ENCODE peak calls at places on chromosome 11, in ten cellular contexts. R, J, W, Y, P, Q, D, B, M and O are unnamed samples.

GRCh38 chr11:73236879-73237278 is 18.8 kb downstream of the P2RY2 start:
- DNase-seq in Y (peak; percentile 51), D (no peak), Q (no peak), W (no peak), J (no peak), R (no peak), B (peak; percentile 63), P (no peak), M (peak; percentile 50), O (no peak)

GRCh38 chr11:79461144-79461543 is 20.3 kb upstream of the TENM4 start:
- DNase-seq in W (no peak), J (no peak), D (no peak), M (peak; percentile 15), P (no peak), Q (no peak), R (no peak), B (no peak), Y (no peak), O (no peak)

GRCh38 chr11:8631395-8632110 is 37.5 kb upstream of the STK33 start:
- DNase-seq in D (no peak), W (no peak), Y (no peak), Q (no peak), R (peak; percentile 77), M (peak; percentile 17), J (no peak), B (no peak), P (peak; percentile 51), O (peak; percentile 40)

GRCh38 chr11:808427-809286 is 1.1 kb upstream of the RPLP2 start:
- DNase-seq in Q (no peak), M (no peak), P (no peak), W (no peak), D (no peak), R (no peak), J (no peak), B (no peak), Y (no peak), O (no peak)

GRCh38 chr11:120326845-120327281 is 1.8 kb downstream of the TLCD5 start:
- DNase-seq in W (no peak), J (no peak), M (peak; percentile 41), Y (no peak), Q (no peak), P (no peak), R (no peak), B (peak; percentile 35), D (no peak), O (peak; percentile 73)

GRCh38 chr11:95991101-95991500 is 67.2 kb upstream of the MTMR2 start:
- DNase-seq in B (peak; percentile 62), M (no peak), J (no peak), R (no peak), D (no peak), W (no peak), Q (no peak), P (no peak), Y (no peak), O (no peak)

GRCh38 chr11:74418509-74418895 is 20.3 kb upstream of the PGM2L1 start:
- DNase-seq in M (no peak), J (no peak), R (no peak), Y (no peak), B (peak; percentile 64), P (peak; percentile 73), D (no peak), W (no peak), Q (no peak), O (no peak)

GRCh38 chr11:124861670-124862069 is 3.6 kb upstream of the ROBO3 start:
- DNase-seq in M (no peak), J (no peak), Q (no peak), B (no peak), P (no peak), W (no peak), Y (no peak), D (no peak), R (no peak), O (no peak)

GRCh38 chr11:111097191-111097590 is 148.3 kb upstream of the POU2AF2 start:
- DNase-seq in R (peak; percentile 46), Q (no peak), M (peak; percentile 42), B (peak; percentile 7), Y (peak; percentile 46), J (peak; percentile 57), D (peak; percentile 27), W (peak; percentile 53), P (no peak), O (no peak)
- H3K4me3 ChIP-seq in R (peak overlapping the region; percentile 57), Q (no peak overlapping the region), M (no peak overlapping the region), B (no peak overlapping the region), Y (peak overlapping the region; percentile 52), J (no peak overlapping the region), D (no peak overlapping the region), W (peak overlapping the region; percentile 42), P (no peak overlapping the region), O (no peak overlapping the region)

GRCh38 chr11:19345848-19346681 is 105.3 kb upstream of the E2F8 start:
- DNase-seq in D (peak; percentile 30), Q (no peak), J (no peak), B (peak; percentile 7), P (no peak), M (no peak), R (no peak), W (no peak), Y (peak; percentile 18), O (no peak)
- TF ChIP-seq CTCF in D (no peak), Q (no peak), J (no peak), B (no peak), P (no peak), M (no peak), R (no peak), W (no peak), Y (peak; percentile 13), O (peak; percentile 6)

GRCh38 chr11:31796523-31797226 is 14.4 kb downstream of the PAX6 start:
- DNase-seq in R (no peak), Y (no peak), D (no peak), B (no peak), J (no peak), P (no peak), W (no peak), M (no peak), Q (no peak), O (no peak)

GRCh38 chr11:31799036-31799793 is 11.9 kb downstream of the PAX6 start:
- DNase-seq in P (no peak), M (no peak), B (no peak), D (no peak), Q (no peak), R (no peak), Y (no peak), W (no peak), J (no peak), O (no peak)

GRCh38 chr11:31795706-31796522 is 15.2 kb downstream of the PAX6 start:
- DNase-seq in W (no peak), B (no peak), J (no peak), P (no peak), Y (no peak), M (no peak), Q (no peak), R (no peak), D (no peak), O (no peak)

GRCh38 chr11:31798057-31799035 is 12.8 kb downstream of the PAX6 start:
- DNase-seq in Y (no peak), Q (no peak), D (no peak), M (no peak), P (no peak), R (no peak), J (no peak), W (no peak), B (no peak), O (no peak)

GRCh38 chr11:31797227-31798056 is 13.7 kb downstream of the PAX6 start:
- DNase-seq in D (no peak), J (no peak), M (no peak), B (no peak), R (no peak), Q (no peak), Y (no peak), P (no peak), W (no peak), O (no peak)
- H3K4me3 ChIP-seq in D (no peak overlapping the region), J (no peak overlapping the region), M (no peak overlapping the region), B (no peak overlapping the region), R (no peak overlapping the region), Q (no peak overlapping the region), Y (no peak overlapping the region), P (no peak overlapping the region), W (no peak overlapping the region), O (no peak overlapping the region)

GRCh38 chr11:107608809-107609208 is 17.9 kb downstream of the ELMOD1 start:
- DNase-seq in B (no peak), P (no peak), R (no peak), W (no peak), J (no peak), Y (no peak), Q (no peak), D (no peak), M (no peak), O (no peak)

GRCh38 chr11:107609384-107610218 is 18.7 kb downstream of the ELMOD1 start:
- DNase-seq in R (no peak), D (no peak), W (no peak), J (no peak), M (no peak), B (no peak), Q (no peak), P (no peak), Y (no peak), O (no peak)

DNA sequence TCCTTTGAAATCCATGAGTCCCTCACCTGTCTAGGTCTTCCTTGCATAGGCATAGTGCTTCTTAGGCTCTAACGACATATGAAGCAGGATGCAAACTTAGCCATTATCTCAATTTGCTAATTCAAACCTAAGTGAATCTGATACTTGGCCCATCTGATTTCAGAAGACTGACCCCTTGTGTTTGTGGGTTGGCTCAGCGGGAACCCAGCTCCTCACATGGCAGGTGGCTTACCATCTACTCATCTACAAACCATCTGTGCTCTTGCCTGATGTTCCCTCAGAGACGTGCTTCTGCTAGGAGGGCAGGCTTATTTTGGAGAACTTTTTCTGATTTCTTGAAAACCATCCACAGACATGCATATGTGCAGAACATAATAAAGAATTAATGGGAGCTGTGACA is 15.2 kb downstream of the ELMOD1 start:
- DNase-seq in B (no peak), W (no peak), Y (no peak), Q (no peak), P (no peak), D (no peak), R (no peak), J (no peak), M (no peak), O (no peak)
- TF ChIP-seq CTCF in B (no peak), W (no peak), Y (no peak), Q (no peak), P (peak; percentile 13), D (no peak), R (peak; percentile 24), J (no peak), M (no peak), O (no peak)

GRCh38 chr11:70077411-70078094 is 564 bp upstream of the ANO1 start:
- DNase-seq in P (no peak), D (no peak), R (no peak), W (peak; percentile 16), M (no peak), B (no peak), J (no peak), Y (no peak), Q (no peak), O (no peak)
- H3K4me3 ChIP-seq in P (no peak overlapping the region), D (no peak overlapping the region), R (peak overlapping the region; percentile 31), W (peak overlapping the region; percentile 62), M (no peak overlapping the region), B (peak overlapping the region; percentile 38), J (peak overlapping the region; percentile 29), Y (peak overlapping the region; percentile 61), Q (no peak overlapping the region), O (no peak overlapping the region)